ENCODE peak calls at places on chromosomes 7 and 10, in ten cellular contexts. A is neural progenitor cell; N is A549; L is mucosa of descending colon; Q is CD8-positive, alpha-beta memory T cell; K is CD8-positive, alpha-beta T cell; W is tibial nerve; R is heart right ventricle; T is IMR-90; H is tibial artery. E is an unnamed sample. For H3K4me1, the result is how much of the 10 kb centered on the place peaks cover.

GRCh38 chr10:124626759-124627380 is 117.3 kb downstream of the FAM53B start:
- DNase-seq in A (no peak), N (no peak), L (peak), Q (no peak), K (peak), W (no peak), R (no peak), T (no peak), H (no peak), E (no peak)

GRCh38 chr10:48821692-48822091 is 117.9 kb downstream of the LRRC18 start:
- DNase-seq in A (no peak), N (no peak), L (no peak), Q (no peak), K (no peak), W (no peak), R (no peak), T (no peak), H (no peak), E (no peak)

GRCh38 chr10:23171232-23171876 is 20.8 kb upstream of the PTF1A start:
- DNase-seq in A (peak), N (no peak), L (peak), Q (no peak), K (no peak), W (no peak), R (no peak), T (peak), H (no peak), E (no peak)

GRCh38 chr10:61586829-61587228 is 75.9 kb upstream of the CABCOCO1 start:
- DNase-seq in A (no peak), N (no peak), L (no peak), Q (no peak), K (no peak), W (no peak), R (no peak), T (no peak), H (no peak), E (no peak)

GRCh38 chr7:101125989-101126650 is 784 bp upstream of the SERPINE1 start:
- DNase-seq in A (no peak), N (peak), L (peak), Q (no peak), K (no peak), W (peak), R (peak), T (peak), H (peak), E (no peak)

GRCh38 chr7:106659963-106660861 is 746 bp downstream of the CCDC71L start:
- DNase-seq in A (peak), N (peak), L (peak), Q (peak), K (peak), W (peak), R (peak), T (peak), H (peak), E (peak)

GRCh38 chr7:69467826-69468225 is 130.4 kb upstream of the AUTS2 start:
- DNase-seq in A (no peak), N (peak), L (no peak), Q (no peak), K (no peak), W (no peak), R (no peak), T (no peak), H (no peak), E (no peak)

GRCh38 chr7:131111-132094 is 61.0 kb upstream of the FAM20C start:
- DNase-seq in A (no peak), N (no peak), L (peak), Q (no peak), K (no peak), W (no peak), R (peak), T (no peak), H (peak), E (no peak)

DNA sequence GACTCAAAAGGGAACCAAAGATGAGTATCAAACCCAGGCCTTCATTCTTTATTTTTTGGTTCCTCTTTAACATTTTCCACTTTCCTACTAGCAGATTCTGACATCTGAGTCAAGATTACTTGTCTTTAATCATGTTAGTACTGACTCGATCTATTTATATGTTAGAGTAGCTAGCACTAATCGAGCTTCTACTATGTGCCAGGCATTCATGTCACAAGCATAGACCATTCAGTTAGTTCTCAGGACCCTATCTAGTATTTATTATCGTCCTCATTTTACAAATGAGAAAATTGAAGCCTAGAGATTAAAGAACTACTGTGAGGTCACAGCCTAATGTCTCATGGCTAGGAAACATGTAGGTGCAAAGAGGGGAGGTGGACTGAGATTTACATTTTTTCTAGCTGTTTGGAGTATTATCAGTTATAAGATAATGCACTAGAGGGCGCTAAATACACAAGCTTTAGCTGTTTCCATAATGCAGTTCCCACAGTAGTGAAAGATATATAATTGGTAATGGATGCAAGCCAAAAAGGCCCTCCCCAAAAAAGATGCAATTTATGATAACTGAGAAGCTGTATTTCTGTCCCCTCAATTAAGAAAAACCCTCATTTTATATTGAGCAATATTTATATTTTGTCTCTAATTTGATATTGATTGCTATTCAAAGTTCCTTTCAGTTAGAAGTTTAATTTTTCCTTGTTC is 32.9 kb upstream of the KMT2E start:
- DNase-seq in A (peak), N (peak), L (no peak), Q (peak), K (no peak), W (no peak), R (no peak), T (peak), H (no peak), E (no peak)
- H3K4me1 ChIP-seq in A (under half), N (under half), L (half or more), Q (under half), K (under half), W (half or more), R (half or more), T (under half), H (half or more), E (under half)

GRCh38 chr7:47518827-47519226 is 63.1 kb downstream of the TNS3 start:
- DNase-seq in A (no peak), N (no peak), L (no peak), Q (no peak), K (no peak), W (no peak), R (no peak), T (peak), H (peak), E (no peak)
- H3K4me1 ChIP-seq in A (under half), N (half or more), L (under half), Q (under half), K (under half), W (under half), R (under half), T (under half), H (under half), E (under half)

DNA sequence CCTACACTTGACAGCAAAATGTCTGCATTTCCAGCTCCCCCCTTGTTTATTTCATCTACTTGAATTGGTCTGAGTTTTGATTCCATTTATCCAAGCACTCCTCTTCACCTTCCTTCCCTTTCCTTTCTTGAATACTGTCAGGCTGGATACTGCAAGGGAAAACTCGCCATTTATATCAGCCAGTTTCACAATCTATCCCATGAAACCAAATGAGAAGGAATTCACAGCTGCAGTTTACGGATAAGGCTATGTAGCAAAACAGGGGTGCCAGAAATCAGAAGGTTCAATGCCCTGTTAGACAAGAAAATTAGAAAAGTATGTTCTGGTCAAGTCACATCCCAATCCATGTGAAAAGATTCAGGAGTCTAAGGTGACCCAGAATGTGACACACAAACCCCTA is 28.1 kb downstream of the CCDC6 start:
- DNase-seq in A (no peak), N (no peak), L (no peak), Q (no peak), K (no peak), W (no peak), R (no peak), T (no peak), H (no peak), E (no peak)
- H3K4me1 ChIP-seq in A (under half), N (under half), L (under half), Q (under half), K (under half), W (under half), R (under half), T (under half), H (under half), E (under half)

DNA sequence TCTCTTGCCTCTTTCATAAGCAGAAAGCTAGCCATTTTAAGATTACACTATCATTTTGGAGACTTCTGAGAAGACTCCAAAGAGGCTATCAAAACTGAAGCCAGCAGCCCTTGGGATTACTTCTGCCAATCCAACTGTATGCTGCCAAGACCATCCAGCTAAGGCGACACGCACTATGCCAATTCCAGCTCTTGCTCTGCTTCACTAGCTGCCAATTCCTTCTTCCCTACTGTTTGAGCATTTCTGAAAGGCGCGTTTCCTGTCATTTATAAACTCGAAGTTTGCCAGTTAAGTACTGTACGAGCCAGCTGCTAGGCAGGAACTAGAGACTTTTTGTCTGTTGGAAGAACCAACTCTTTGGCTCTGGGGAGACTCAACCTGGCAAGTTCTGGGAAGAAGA is 36.5 kb downstream of the MALSU1 start:
- DNase-seq in A (no peak), N (no peak), L (no peak), Q (no peak), K (no peak), W (no peak), R (no peak), T (no peak), H (no peak), E (no peak)
- H3K4me1 ChIP-seq in A (under half), N (under half), L (under half), Q (under half), K (under half), W (under half), R (under half), T (under half), H (under half), E (under half)